ENCODE peak calls at places on chromosome 2, in four cellular contexts. One of them, this sample, is unnamed.

GRCh38 chr2:177187631-177188312 is 24.8 kb upstream of the HNRNPA3 start:
- DNase-seq in sigmoid colon: no peak
- DNase-seq in aorta: no peak
- DNase-seq in glomerular endothelial cell: no peak
- DNase-seq in this sample: no peak

GRCh38 chr2:13040043-13040442 is 323.3 kb downstream of the TRIB2 start:
- DNase-seq in glomerular endothelial cell: no peak
- DNase-seq in sigmoid colon: no peak
- DNase-seq in aorta: peak
- DNase-seq in this sample: no peak

GRCh38 chr2:152600698-152601097 is 116.6 kb downstream of the PRPF40A start:
- DNase-seq in glomerular endothelial cell: no peak
- DNase-seq in sigmoid colon: no peak
- DNase-seq in aorta: no peak
- DNase-seq in this sample: peak

GRCh38 chr2:218605438-218605837 is 2.3 kb upstream of the PLCD4 start:
- DNase-seq in aorta: no peak
- DNase-seq in glomerular endothelial cell: no peak
- DNase-seq in sigmoid colon: no peak
- DNase-seq in this sample: no peak

GRCh38 chr2:128357561-128358370 is 39.1 kb upstream of the HS6ST1 start:
- DNase-seq in sigmoid colon: no peak
- DNase-seq in glomerular endothelial cell: no peak
- DNase-seq in aorta: peak
- DNase-seq in this sample: no peak

GRCh38 chr2:212124597-212124996 is 414.0 kb downstream of the ERBB4 start:
- DNase-seq in aorta: no peak
- DNase-seq in glomerular endothelial cell: no peak
- DNase-seq in sigmoid colon: no peak
- DNase-seq in this sample: peak

GRCh38 chr2:85470850-85471800 is 52.6 kb downstream of the SH2D6 start:
- DNase-seq in aorta: no peak
- DNase-seq in sigmoid colon: peak
- DNase-seq in glomerular endothelial cell: no peak
- DNase-seq in this sample: peak

GRCh38 chr2:241953324-241953851 is 83.9 kb downstream of the RTP5 start:
- DNase-seq in sigmoid colon: peak
- DNase-seq in aorta: no peak
- DNase-seq in glomerular endothelial cell: no peak
- DNase-seq in this sample: no peak

GRCh38 chr2:60553496-60553991 is at the start of gene BCL11A:
- DNase-seq in aorta: no peak
- DNase-seq in glomerular endothelial cell: no peak
- DNase-seq in sigmoid colon: peak
- DNase-seq in this sample: peak

GRCh38 chr2:15912203-15912602 is 28.1 kb upstream of the MYCN start:
- DNase-seq in sigmoid colon: peak
- DNase-seq in glomerular endothelial cell: peak
- DNase-seq in aorta: no peak
- DNase-seq in this sample: peak

GRCh38 chr2:178650554-178650953 is 156.7 kb downstream of the TTN start:
- DNase-seq in sigmoid colon: no peak
- DNase-seq in aorta: no peak
- DNase-seq in glomerular endothelial cell: no peak
- DNase-seq in this sample: no peak